ENCODE peak calls at places on chromosomes 1 and 21, in six cellular contexts. Y, N, Z, V, C and W are unnamed samples.

GRCh38 chr1:242712248-242712647 is 187.8 kb upstream of the PLD5 start:
- DNase-seq in Y (no peak), N (no peak), Z (no peak), V (no peak), C (no peak), W (no peak)

GRCh38 chr1:6358757-6359567 is 34.6 kb downstream of the ACOT7 start:
- DNase-seq in Y (no peak), N (peak; percentile 80), Z (peak; percentile 40), V (no peak), C (peak; percentile 58), W (peak; percentile 20)

GRCh38 chr21:45588086-45588825 is 46.0 kb upstream of the SLC19A1 start:
- DNase-seq in Y (no peak), N (no peak), Z (no peak), V (no peak), C (no peak), W (no peak)

GRCh38 chr1:167499657-167500056 is 18.7 kb downstream of the CD247 start:
- DNase-seq in Y (no peak), N (no peak), Z (no peak), V (peak; percentile 84), C (no peak), W (no peak)

GRCh38 chr1:1211541-1212511 is 2.1 kb downstream of the TNFRSF4 start:
- DNase-seq in Y (no peak), N (no peak), Z (no peak), V (no peak), C (no peak), W (no peak)

GRCh38 chr1:54402896-54403295 is 3.3 kb downstream of the SSBP3 start:
- DNase-seq in Y (no peak), N (no peak), Z (no peak), V (no peak), C (no peak), W (no peak)

GRCh38 chr1:2001773-2002411 is 1.7 kb downstream of the CFAP74 start:
- DNase-seq in Y (peak; percentile 54), N (no peak), Z (no peak), V (no peak), C (no peak), W (peak; percentile 68)

GRCh38 chr1:166813508-166814223 is 25.6 kb upstream of the POGK start:
- DNase-seq in Y (no peak), N (no peak), Z (no peak), V (no peak), C (no peak), W (no peak)

GRCh38 chr21:43974791-43975468 is 37.2 kb upstream of the TRAPPC10 start:
- DNase-seq in Y (no peak), N (no peak), Z (no peak), V (no peak), C (no peak), W (no peak)

GRCh38 chr21:45393021-45393420 is 11.9 kb upstream of the COL18A1 start:
- DNase-seq in Y (no peak), N (no peak), Z (no peak), V (no peak), C (no peak), W (no peak)

GRCh38 chr1:81547261-81547911 is 253.3 kb upstream of the ADGRL2 start:
- DNase-seq in Y (no peak), N (peak; percentile 35), Z (no peak), V (no peak), C (no peak), W (no peak)

GRCh38 chr1:81550753-81551152 is 250.0 kb upstream of the ADGRL2 start:
- DNase-seq in Y (peak; percentile 72), N (no peak), Z (no peak), V (no peak), C (peak; percentile 29), W (peak; percentile 54)

GRCh38 chr1:81547912-81548303 is 252.8 kb upstream of the ADGRL2 start:
- DNase-seq in Y (no peak), N (peak; percentile 33), Z (no peak), V (peak; percentile 44), C (no peak), W (no peak)

GRCh38 chr1:81548918-81549587 is 251.7 kb upstream of the ADGRL2 start:
- DNase-seq in Y (no peak), N (no peak), Z (no peak), V (peak; percentile 44), C (no peak), W (no peak)

GRCh38 chr1:81549588-81550127 is 251.1 kb upstream of the ADGRL2 start:
- DNase-seq in Y (peak; percentile 45), N (peak; percentile 68), Z (peak; percentile 16), V (peak; percentile 27), C (no peak), W (peak; percentile 32)
- TF ChIP-seq CTCF in Y (peak; percentile 14), N (peak; percentile 67), Z (peak; percentile 46), V (peak; percentile 58), C (peak; percentile 13), W (peak; percentile 51)

GRCh38 chr1:111967886-111968285 is 21.6 kb downstream of the KCND3 start:
- DNase-seq in Y (no peak), N (no peak), Z (no peak), V (no peak), C (no peak), W (no peak)

GRCh38 chr1:111965781-111966453 is 23.6 kb downstream of the KCND3 start:
- DNase-seq in Y (no peak), N (no peak), Z (no peak), V (no peak), C (no peak), W (no peak)

GRCh38 chr1:111963985-111964738 is 25.3 kb downstream of the KCND3 start:
- DNase-seq in Y (no peak), N (no peak), Z (no peak), V (no peak), C (no peak), W (no peak)

GRCh38 chr1:111968511-111968910 is 21.0 kb downstream of the KCND3 start:
- DNase-seq in Y (no peak), N (no peak), Z (no peak), V (no peak), C (no peak), W (no peak)

DNA sequence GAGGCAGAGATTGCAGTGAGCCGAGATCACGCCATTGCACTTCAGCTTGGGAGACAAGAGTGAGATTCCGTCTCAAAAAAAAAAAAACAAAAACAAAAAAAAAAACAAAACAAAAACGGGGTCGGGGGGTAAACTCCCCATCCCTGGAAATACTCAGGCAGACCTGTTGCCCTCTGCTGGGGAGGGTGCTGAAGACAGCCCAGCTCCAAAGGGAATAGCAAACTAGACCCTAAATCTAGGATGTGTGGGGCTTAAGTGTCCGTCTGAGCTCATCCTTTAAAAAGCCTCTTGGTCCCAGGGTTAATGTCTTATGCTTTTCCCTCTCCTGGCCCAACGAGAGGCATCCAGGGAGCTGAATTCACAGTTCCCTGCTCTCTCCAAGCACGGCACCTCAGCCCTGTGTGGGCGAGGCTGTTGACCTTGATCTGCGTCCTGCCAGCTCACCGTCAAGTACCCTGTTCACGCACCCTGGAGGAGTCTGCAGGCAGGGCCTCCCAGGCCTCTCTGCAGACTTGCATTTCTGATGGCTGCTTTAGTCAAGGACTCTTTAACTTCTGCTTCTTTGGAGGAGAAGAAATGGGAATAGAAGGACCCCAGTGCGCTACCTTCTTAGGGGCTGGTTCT is 22.3 kb downstream of the KCND3 start:
- DNase-seq in Y (no peak), N (no peak), Z (no peak), V (no peak), C (no peak), W (no peak)
- TF ChIP-seq CTCF in Y (no peak), N (no peak), Z (no peak), V (no peak), C (no peak), W (no peak)

GRCh38 chr1:151909167-151910149 is at the start of gene THEM4:
- DNase-seq in Y (peak; percentile 97), N (peak; percentile 99), Z (peak; percentile 81), V (peak; percentile 89), C (peak; percentile 98), W (peak; percentile 100)
- TF ChIP-seq CTCF in Y (peak; percentile 59), N (peak; percentile 29), Z (no peak), V (peak; percentile 19), C (peak; percentile 12), W (no peak)

DNA sequence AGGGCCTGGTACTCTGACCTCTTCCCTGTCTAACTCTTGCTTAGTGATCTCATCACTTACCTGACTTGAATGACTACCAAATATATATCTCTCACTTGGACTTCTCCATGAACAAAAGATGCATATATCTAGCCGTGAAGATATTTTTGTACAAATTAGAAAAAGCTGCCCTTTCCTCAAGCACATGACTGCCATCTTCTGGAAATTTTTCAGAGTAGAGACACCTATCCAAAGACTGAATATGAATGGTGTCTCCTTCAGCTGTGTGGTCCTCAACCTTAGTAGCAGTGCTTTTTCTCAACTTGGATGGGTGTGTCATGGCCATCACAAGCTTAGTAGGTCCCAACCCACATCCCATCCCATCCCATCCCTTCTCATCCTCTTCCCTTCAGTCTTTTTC is 142.3 kb downstream of the DNM3 start:
- DNase-seq in Y (no peak), N (peak; percentile 58), Z (no peak), V (no peak), C (no peak), W (peak; percentile 23)
- TF ChIP-seq CTCF in Y (no peak), N (peak; percentile 45), Z (peak; percentile 18), V (peak; percentile 9), C (peak; percentile 26), W (no peak)

GRCh38 chr1:16151985-16152384 is 3.9 kb downstream of the EPHA2 start:
- DNase-seq in Y (no peak), N (no peak), Z (no peak), V (no peak), C (no peak), W (no peak)
- TF ChIP-seq CTCF in Y (no peak), N (no peak), Z (no peak), V (no peak), C (no peak), W (no peak)